ENCODE peak calls at places on chromosomes 2 and 18, in four cellular contexts. A is activated CD8-positive, alpha-beta memory T cell treated with anti-CD3 and anti-CD28 coated beads, Interleukin-2, amount 50 U/mL, for 48 hours; Q is kidney; S is fibroblast of gingiva. I is an unnamed sample.

GRCh38 chr2:37771600-37772088 is 100.2 kb upstream of the CDC42EP3 start:
- DNase-seq in S (no peak), Q (no peak), A (no peak), I (peak; percentile 81)

GRCh38 chr18:48539406-48540328 is 836 bp downstream of the CTIF start:
- DNase-seq in A (peak; percentile 64), S (peak; percentile 34), Q (peak; percentile 85), I (peak; percentile 79)

GRCh38 chr2:167293172-167293781 is 405.0 kb downstream of the XIRP2 start:
- DNase-seq in Q (peak; percentile 72), A (peak; percentile 52), S (peak; percentile 50), I (peak; percentile 61)

GRCh38 chr2:28981016-28981441 is at the start of gene TOGARAM2:
- DNase-seq in A (no peak), Q (no peak), S (no peak), I (peak; percentile 82)

GRCh38 chr2:6917071-6917760 is at the start of gene RNF144A:
- DNase-seq in Q (peak; percentile 85), A (peak; percentile 93), S (peak; percentile 53), I (peak; percentile 72)

GRCh38 chr2:238083919-238084318 is 16.2 kb upstream of the ESPNL start:
- DNase-seq in A (peak; percentile 32), Q (no peak), S (no peak), I (no peak)

GRCh38 chr2:171702781-171703556 is 15.7 kb downstream of the DYNC1I2 start:
- DNase-seq in S (peak; percentile 41), Q (no peak), A (no peak), I (no peak)

GRCh38 chr2:101205521-101205998 is 47.1 kb upstream of the CNOT11 start:
- DNase-seq in Q (no peak), A (peak; percentile 55), S (peak; percentile 89), I (peak; percentile 81)

GRCh38 chr2:190137561-190137960 is 75.0 kb upstream of the MSTN start:
- DNase-seq in S (peak; percentile 24), Q (no peak), A (no peak), I (no peak)

GRCh38 chr2:168145598-168145997 is 101.8 kb downstream of the STK39 start:
- DNase-seq in Q (no peak), A (no peak), S (no peak), I (no peak)

GRCh38 chr2:221853297-221853696 is 281.2 kb upstream of the EPHA4 start:
- DNase-seq in S (no peak), Q (no peak), A (no peak), I (no peak)

GRCh38 chr2:21267232-21267835 is 143.6 kb downstream of the TDRD15 start:
- DNase-seq in A (no peak), S (no peak), Q (no peak), I (no peak)

GRCh38 chr2:54767921-54768320 is 44.5 kb downstream of the EML6 start:
- DNase-seq in A (no peak), S (peak; percentile 62), Q (no peak), I (no peak)

GRCh38 chr2:105655244-105655643 is 89.5 kb upstream of the NCK2 start:
- DNase-seq in Q (no peak), A (no peak), S (no peak), I (no peak)

GRCh38 chr2:240169486-240170353 is 29.3 kb upstream of the OTOS start:
- DNase-seq in Q (peak; percentile 46), A (no peak), S (no peak), I (no peak)

GRCh38 chr2:84906108-84906899 is 848 bp downstream of the TMSB10 start:
- DNase-seq in A (peak; percentile 82), Q (peak; percentile 88), S (no peak), I (peak; percentile 74)

GRCh38 chr2:172285010-172285621 is 142.3 kb upstream of the ITGA6 start:
- DNase-seq in S (peak; percentile 69), A (no peak), Q (no peak), I (no peak)

GRCh38 chr18:54805571-54806334 is 22.5 kb upstream of the RAB27B start:
- DNase-seq in S (peak; percentile 26), A (no peak), Q (no peak), I (no peak)

GRCh38 chr2:204538179-204539009 is 6.9 kb upstream of the PARD3B start:
- DNase-seq in A (no peak), S (peak; percentile 69), Q (no peak), I (peak; percentile 75)

GRCh38 chr2:240603846-240604245 is 17.3 kb downstream of the CAPN10 start:
- DNase-seq in A (no peak), S (no peak), Q (peak; percentile 66), I (peak; percentile 54)

GRCh38 chr2:109063326-109063670 is 65.7 kb upstream of the SH3RF3 start:
- DNase-seq in A (no peak), Q (no peak), S (no peak), I (no peak)

GRCh38 chr2:168521342-168521741 is 65.3 kb downstream of the CERS6 start:
- DNase-seq in Q (no peak), S (peak; percentile 17), A (no peak), I (no peak)

GRCh38 chr2:121897335-121897970 is 142.0 kb downstream of the TSN start:
- DNase-seq in Q (no peak), A (no peak), S (peak; percentile 17), I (no peak)

GRCh38 chr2:96913398-96914202 is 43.7 kb upstream of the SEMA4C start:
- DNase-seq in A (peak; percentile 73), Q (no peak), S (no peak), I (no peak)

GRCh38 chr18:57209697-57210096 is 62.8 kb downstream of the BOD1L2 start:
- DNase-seq in A (no peak), S (no peak), Q (no peak), I (no peak)

GRCh38 chr18:35827275-35827929 is 145.1 kb upstream of the RMP24 start:
- DNase-seq in S (no peak), A (no peak), Q (no peak), I (no peak)

GRCh38 chr2:140990416-140990815 is 1140.4 kb downstream of the LRP1B start:
- DNase-seq in A (no peak), Q (no peak), S (peak; percentile 94), I (no peak)

GRCh38 chr2:216992056-216992455 is 132.2 kb upstream of the TNP1 start:
- DNase-seq in S (no peak), Q (peak; percentile 85), A (no peak), I (no peak)

GRCh38 chr2:71683070-71683469 is 229.7 kb downstream of the DYSF start:
- DNase-seq in A (no peak), Q (peak; percentile 35), S (no peak), I (peak; percentile 47)

GRCh38 chr2:120347387-120348010 is 1.6 kb downstream of the INHBB start:
- DNase-seq in S (peak; percentile 14), Q (no peak), A (no peak), I (no peak)

GRCh38 chr2:229582151-229582550 is 132.2 kb downstream of the DNER start:
- DNase-seq in S (no peak), A (no peak), Q (no peak), I (peak; percentile 76)

I was measured in sigmoid colon.